ENCODE peak calls at places on chromosomes 2 and 18, in four cellular contexts. R is H1, N is H9, I is IMR-90. Z is an unnamed sample.

GRCh38 chr2:19711470-19712372 is 190.1 kb downstream of the TTC32 start:
- DNase-seq in R (peak), N (peak), I (peak), Z (peak)

GRCh38 chr18:58993260-58993659 is 128.6 kb downstream of the ZNF532 start:
- DNase-seq in R (no peak), N (no peak), I (peak), Z (no peak)

GRCh38 chr2:158797963-158798700 is 3.0 kb downstream of the DAPL1 start:
- DNase-seq in R (no peak), N (no peak), I (no peak), Z (no peak)

GRCh38 chr2:196597531-196597930 is 42.0 kb upstream of the CCDC150 start:
- DNase-seq in R (no peak), N (no peak), I (peak), Z (no peak)

GRCh38 chr18:22221350-22221749 is 52.0 kb downstream of the GATA6 start:
- DNase-seq in R (no peak), N (no peak), I (no peak), Z (no peak)

GRCh38 chr18:70417847-70418246 is 129.0 kb downstream of the SOCS6 start:
- DNase-seq in R (no peak), N (no peak), I (no peak), Z (no peak)

GRCh38 chr2:237895544-237896506 is 36.4 kb downstream of the RAMP1 start:
- DNase-seq in R (no peak), N (no peak), I (no peak), Z (no peak)

GRCh38 chr2:36389081-36389480 is 33.5 kb downstream of the CRIM1 start:
- DNase-seq in R (no peak), N (no peak), I (peak), Z (peak)

GRCh38 chr2:69305712-69306611 is 81.1 kb downstream of the GFPT1 start:
- DNase-seq in R (no peak), N (peak), I (no peak), Z (peak)

GRCh38 chr2:223959688-223960087 is 2.4 kb downstream of the MRPL44 start:
- DNase-seq in R (no peak), N (no peak), I (peak), Z (no peak)

GRCh38 chr2:127187831-127188230 is 32.3 kb downstream of the CYP27C1 start:
- DNase-seq in R (no peak), N (no peak), I (no peak), Z (no peak)

GRCh38 chr2:105363192-105363591 is 25.9 kb downstream of the C2orf49 start:
- DNase-seq in R (no peak), N (no peak), I (no peak), Z (no peak)

GRCh38 chr2:231715988-231716616 is 7.8 kb downstream of the PTMA start:
- DNase-seq in R (no peak), N (no peak), I (peak), Z (peak)

GRCh38 chr2:85468096-85468703 is 49.7 kb downstream of the SH2D6 start:
- DNase-seq in R (no peak), N (no peak), I (no peak), Z (no peak)

GRCh38 chr18:49727816-49728215 is 85.5 kb downstream of the ACAA2 start:
- DNase-seq in R (no peak), N (no peak), I (no peak), Z (no peak)

GRCh38 chr18:68267583-68267982 is 447.3 kb downstream of the TMX3 start:
- DNase-seq in R (no peak), N (no peak), I (peak), Z (no peak)

GRCh38 chr18:56890632-56891031 is 239.5 kb downstream of the WDR7 start:
- DNase-seq in R (no peak), N (no peak), I (peak), Z (peak)

GRCh38 chr2:176099737-176100546 is at the start of gene HOXD12:
- DNase-seq in R (no peak), N (peak), I (no peak), Z (no peak)

GRCh38 chr18:7697306-7697705 is 130.2 kb downstream of the PTPRM start:
- DNase-seq in R (no peak), N (no peak), I (no peak), Z (no peak)

GRCh38 chr18:10168477-10168876 is 254.7 kb downstream of the VAPA start:
- DNase-seq in R (no peak), N (no peak), I (no peak), Z (no peak)

GRCh38 chr2:189506514-189506976 is 65.3 kb downstream of the WDR75 start:
- DNase-seq in R (no peak), N (no peak), I (peak), Z (peak)

GRCh38 chr18:5452943-5453342 is 90.9 kb downstream of the EPB41L3 start:
- DNase-seq in R (no peak), N (no peak), I (peak), Z (no peak)

GRCh38 chr2:50346586-50347351 is 685.2 kb downstream of the NRXN1 start:
- DNase-seq in R (no peak), N (peak), I (no peak), Z (peak)

GRCh38 chr2:50344509-50345106 is 687.3 kb downstream of the NRXN1 start:
- DNase-seq in R (no peak), N (peak), I (no peak), Z (peak)

GRCh38 chr2:50345691-50346090 is 686.2 kb downstream of the NRXN1 start:
- DNase-seq in R (no peak), N (peak), I (no peak), Z (peak)

GRCh38 chr2:50346104-50346503 is 685.8 kb downstream of the NRXN1 start:
- DNase-seq in R (no peak), N (peak), I (no peak), Z (peak)

DNA sequence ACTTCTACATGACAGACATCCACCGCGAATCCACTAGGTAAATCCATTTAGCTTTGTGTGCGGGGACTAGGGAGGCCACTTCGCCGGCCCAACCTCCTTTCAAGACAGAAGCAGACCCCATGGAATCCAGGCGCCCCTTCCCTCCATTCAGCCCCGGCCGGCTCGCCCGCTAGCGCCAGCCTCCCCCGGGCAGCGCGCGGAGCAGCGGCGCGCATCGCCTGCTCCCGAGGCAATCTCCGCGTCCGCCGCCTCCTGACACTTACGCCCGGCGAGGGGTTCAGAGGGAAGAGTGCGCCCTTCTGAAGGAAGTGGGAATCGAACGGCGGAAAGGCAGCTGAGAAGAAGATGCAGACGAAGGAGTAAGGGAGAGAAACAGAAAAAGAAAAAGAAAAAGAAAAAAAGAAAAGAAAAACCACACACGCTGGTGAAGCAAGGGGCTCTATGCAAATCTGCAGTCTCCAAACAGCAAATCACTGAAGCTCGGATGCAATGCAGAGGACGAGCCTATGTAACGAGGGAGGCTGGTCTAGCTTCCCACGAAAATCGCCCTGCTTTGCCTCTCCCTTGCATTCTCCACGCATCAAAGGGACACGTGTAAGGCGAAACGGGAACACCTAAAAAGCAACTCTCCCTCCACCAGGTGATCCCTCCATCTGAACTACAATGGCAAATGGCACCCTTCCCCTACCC is 684.4 kb downstream of the NRXN1 start:
- DNase-seq in R (no peak), N (peak), I (no peak), Z (peak)
- H3K56ac ChIP-seq in R (no peak), N (no peak), I (no peak), Z (peak)

GRCh38 chr2:10285578-10286198 is 17.0 kb upstream of the HPCAL1 start:
- DNase-seq in R (no peak), N (peak), I (peak), Z (peak)
- H3K4ac ChIP-seq in R (no peak), N (no peak), I (peak), Z (no peak)

GRCh38 chr18:73087291-73087977 is 219.6 kb upstream of the NETO1 start:
- DNase-seq in R (no peak), N (no peak), I (no peak), Z (no peak)

GRCh38 chr18:73093687-73094250 is 226.0 kb upstream of the NETO1 start:
- DNase-seq in R (no peak), N (no peak), I (peak), Z (no peak)

DNA sequence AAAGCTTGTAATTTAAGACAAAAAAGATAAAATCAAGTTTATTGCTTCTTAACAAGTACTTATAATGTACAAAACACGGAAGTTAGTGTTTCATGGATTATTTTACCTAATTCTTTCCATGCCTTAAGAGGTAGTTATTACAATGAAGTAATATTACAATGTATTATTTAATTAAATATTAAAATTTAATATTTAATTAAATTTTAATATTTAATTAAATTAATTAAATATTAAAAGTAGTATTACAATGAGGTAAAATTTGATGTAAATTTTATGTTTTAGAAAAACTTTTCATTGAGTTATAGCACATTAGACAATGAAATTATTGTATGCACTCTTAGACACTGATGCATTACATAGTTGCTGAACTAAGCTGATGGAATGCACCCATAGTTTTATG is 220.7 kb upstream of the NETO1 start:
- DNase-seq in R (no peak), N (no peak), I (no peak), Z (no peak)
- H3K56ac ChIP-seq in R (no peak), N (no peak), I (no peak), Z (no peak)

GRCh38 chr2:61452392-61452791 is 18.5 kb downstream of the USP34 start:
- DNase-seq in R (no peak), N (no peak), I (no peak), Z (no peak)

GRCh38 chr2:61456070-61456745 is 14.7 kb downstream of the USP34 start:
- DNase-seq in R (no peak), N (no peak), I (no peak), Z (no peak)

GRCh38 chr2:61454383-61454782 is 16.5 kb downstream of the USP34 start:
- DNase-seq in R (no peak), N (no peak), I (no peak), Z (no peak)

GRCh38 chr2:61460168-61460567 is 10.7 kb downstream of the USP34 start:
- DNase-seq in R (no peak), N (no peak), I (peak), Z (no peak)

DNA sequence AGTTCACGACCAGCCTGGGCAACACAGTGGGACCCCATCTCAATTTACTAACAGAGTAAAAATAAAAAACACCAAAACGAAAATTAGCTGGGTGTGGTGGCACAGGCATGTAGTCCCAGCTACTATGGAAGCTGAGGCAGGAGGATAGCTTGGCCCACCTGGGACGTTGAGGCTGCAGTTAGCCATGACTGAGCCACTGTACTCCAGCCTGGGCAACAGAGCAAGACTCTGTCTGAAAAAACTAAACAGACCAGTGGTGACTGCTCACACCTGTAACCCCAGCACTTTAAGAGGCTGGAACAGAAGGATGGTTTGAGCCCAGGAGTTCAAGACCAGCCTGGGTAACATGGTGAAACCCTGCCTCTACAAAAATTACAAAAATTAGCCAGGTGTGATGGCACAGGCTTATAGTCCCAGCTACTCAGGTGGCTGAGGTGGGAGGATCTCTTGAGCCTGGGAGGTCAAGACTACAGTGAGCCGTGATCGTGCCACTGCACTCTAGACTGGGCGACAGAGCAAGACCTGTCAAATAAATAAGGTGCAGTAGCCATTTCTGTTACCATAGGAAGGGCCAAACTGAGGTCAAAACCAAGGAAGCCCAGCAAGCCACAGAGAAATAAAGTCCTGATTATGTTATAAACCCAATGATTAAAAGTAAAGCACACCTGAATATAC is 14.0 kb downstream of the USP34 start:
- DNase-seq in R (no peak), N (no peak), I (no peak), Z (no peak)
- H3K4ac ChIP-seq in R (no peak), N (no peak), I (no peak), Z (no peak)

GRCh38 chr18:34932792-34933466 is 108.3 kb upstream of the MAPRE2 start:
- DNase-seq in R (no peak), N (no peak), I (no peak), Z (no peak)
- H3K56ac ChIP-seq in R (no peak), N (no peak), I (no peak), Z (no peak)

GRCh38 chr2:42170619-42171395 is 1.7 kb downstream of the EML4 start:
- DNase-seq in R (no peak), N (no peak), I (no peak), Z (no peak)

GRCh38 chr2:42169869-42170465 is 814 bp downstream of the EML4 start:
- DNase-seq in R (no peak), N (no peak), I (peak), Z (no peak)

GRCh38 chr2:42172566-42172965 is 3.4 kb downstream of the EML4 start:
- DNase-seq in R (no peak), N (no peak), I (no peak), Z (no peak)

GRCh38 chr2:42171396-42171971 is 2.3 kb downstream of the EML4 start:
- DNase-seq in R (no peak), N (no peak), I (peak), Z (peak)

DNA sequence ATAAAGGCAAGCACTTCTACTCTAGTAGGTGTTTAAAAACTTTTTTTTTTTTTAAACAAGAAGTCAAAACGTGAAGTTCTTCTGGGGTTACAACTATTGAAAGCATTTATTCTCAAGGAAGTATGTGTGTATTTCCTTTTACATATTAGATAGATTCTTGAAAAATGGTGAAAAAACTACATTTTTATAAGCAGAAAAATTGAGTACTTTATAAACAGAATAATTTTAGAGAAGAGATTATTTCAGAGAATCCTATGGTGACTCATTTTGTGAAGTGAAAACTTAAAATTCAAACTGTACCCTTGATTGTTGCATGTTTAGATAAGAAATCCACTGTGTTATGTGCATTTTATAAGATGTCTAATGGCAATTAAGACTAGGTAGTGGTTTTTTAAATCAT is 2.9 kb downstream of the EML4 start:
- DNase-seq in R (no peak), N (no peak), I (no peak), Z (no peak)
- H3K4ac ChIP-seq in R (no peak), N (no peak), I (no peak), Z (no peak)

GRCh38 chr18:39600894-39601293 is 2035.3 kb upstream of the CELF4 start:
- DNase-seq in R (no peak), N (no peak), I (no peak), Z (peak)
- H3K56ac ChIP-seq in R (no peak), N (no peak), I (no peak), Z (no peak)

DNA sequence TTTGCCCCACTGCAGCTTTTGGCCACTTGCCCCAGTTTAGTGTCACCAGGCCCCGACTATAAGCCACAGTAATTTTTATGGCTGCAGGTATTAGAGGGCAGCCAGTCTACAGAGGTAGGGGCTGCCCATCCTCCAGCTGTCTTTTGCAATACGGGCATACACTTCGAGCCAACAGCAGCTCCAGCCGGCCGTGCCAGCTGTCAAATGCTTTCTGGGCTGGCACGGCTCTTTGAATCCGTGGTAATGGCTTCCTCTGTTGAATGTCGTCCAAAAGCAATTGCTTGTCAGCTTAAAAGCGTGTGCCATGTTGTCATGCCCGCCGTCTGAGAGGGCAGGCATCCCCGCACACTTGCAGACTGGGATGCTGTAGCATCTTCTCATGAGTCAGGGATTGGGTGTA is 41.3 kb downstream of the BCL2L11 start:
- DNase-seq in R (no peak), N (no peak), I (no peak), Z (no peak)
- H3K4ac ChIP-seq in R (no peak), N (no peak), I (no peak), Z (no peak)

Z was measured in mesendoderm.